ENCODE peak calls at places on chromosomes 16 and 17, in six cellular contexts. L, P, U, R, N and V are unnamed samples.

GRCh38 chr16:48359983-48360382 is 25.2 kb downstream of the SIAH1 start:
- DNase-seq in L (no peak), P (no peak), U (no peak), R (no peak), N (no peak), V (no peak)

GRCh38 chr16:4176794-4177438 is 60.7 kb upstream of the ADCY9 start:
- DNase-seq in L (peak), P (no peak), U (no peak), R (no peak), N (peak), V (no peak)

GRCh38 chr17:75731086-75731715 is 9.9 kb downstream of the ITGB4 start:
- DNase-seq in L (no peak), P (no peak), U (no peak), R (no peak), N (no peak), V (no peak)

GRCh38 chr16:17225551-17225950 is 245.2 kb downstream of the XYLT1 start:
- DNase-seq in L (no peak), P (no peak), U (no peak), R (no peak), N (no peak), V (no peak)

GRCh38 chr17:34826332-34826731 is 134.9 kb downstream of the CCT6B start:
- DNase-seq in L (no peak), P (no peak), U (no peak), R (no peak), N (no peak), V (no peak)

GRCh38 chr17:44095647-44096496 is 25.3 kb downstream of the G6PC3 start:
- DNase-seq in L (peak), P (peak), U (peak), R (peak), N (peak), V (peak)

GRCh38 chr17:51650202-51650601 is 389.9 kb downstream of the UTP18 start:
- DNase-seq in L (no peak), P (no peak), U (no peak), R (no peak), N (no peak), V (no peak)

GRCh38 chr16:64051826-64052225 is 1070.0 kb downstream of the CDH11 start:
- DNase-seq in L (peak), P (no peak), U (no peak), R (no peak), N (no peak), V (no peak)